ENCODE peak calls at places on chromosome 16, in four cellular contexts. J is mesendoderm, A is H9, O is IMR-90. T is an unnamed sample.

GRCh38 chr16:11614587-11615175 is 28.0 kb upstream of the LITAF start:
- DNase-seq in J (no peak), A (no peak), O (no peak), T (peak)

GRCh38 chr16:77974883-77975282 is 47.5 kb upstream of the CLEC3A start:
- DNase-seq in J (peak), A (peak), O (no peak), T (peak)

GRCh38 chr16:7227193-7227825 is 105.3 kb upstream of the RBFOX1 start:
- DNase-seq in J (peak), A (peak), O (no peak), T (peak)

GRCh38 chr16:67109407-67110135 is at the start of gene PHAF1:
- DNase-seq in J (peak), A (peak), O (peak), T (peak)

GRCh38 chr16:66026211-66026610 is 340.3 kb upstream of the CDH5 start:
- DNase-seq in J (peak), A (peak), O (no peak), T (no peak)

GRCh38 chr16:75789237-75789636 is 62.9 kb upstream of the CPHXL start:
- DNase-seq in J (peak), A (no peak), O (peak), T (peak)

GRCh38 chr16:88928405-88929375 is 48.3 kb downstream of the CBFA2T3 start:
- DNase-seq in J (no peak), A (no peak), O (no peak), T (no peak)

GRCh38 chr16:58855291-58855823 is 121.2 kb upstream of the GOT2 start:
- DNase-seq in J (no peak), A (no peak), O (no peak), T (no peak)

GRCh38 chr16:66562409-66562808 is 3.8 kb upstream of the CMTM1 start:
- DNase-seq in J (no peak), A (no peak), O (no peak), T (no peak)

GRCh38 chr16:57633383-57634064 is 5.1 kb downstream of the ADGRG1 start:
- DNase-seq in J (no peak), A (no peak), O (no peak), T (no peak)

GRCh38 chr16:63289834-63290460 is 1253.7 kb upstream of the CDH8 start:
- DNase-seq in J (peak), A (peak), O (no peak), T (peak)

GRCh38 chr16:26606381-26607150 is 460.2 kb upstream of the C16orf82 start:
- DNase-seq in J (peak), A (no peak), O (no peak), T (peak)

GRCh38 chr16:52069866-52070265 is 477.1 kb downstream of the TOX3 start:
- DNase-seq in J (peak), A (peak), O (peak), T (peak)

GRCh38 chr16:17345043-17345442 is 125.7 kb downstream of the XYLT1 start:
- DNase-seq in J (no peak), A (no peak), O (peak), T (peak)

GRCh38 chr16:1122031-1122765 is 26.2 kb upstream of the C1QTNF8 start:
- DNase-seq in J (no peak), A (no peak), O (no peak), T (no peak)

GRCh38 chr16:67963325-67964321 is 4.8 kb downstream of the SLC12A4 start:
- DNase-seq in J (peak), A (peak), O (no peak), T (peak)

GRCh38 chr16:8858994-8859912 is 9.6 kb downstream of the CARHSP1 start:
- DNase-seq in J (no peak), A (no peak), O (no peak), T (no peak)

GRCh38 chr16:49495151-49495566 is 121.6 kb downstream of the C16orf78 start:
- DNase-seq in J (no peak), A (no peak), O (no peak), T (no peak)

GRCh38 chr16:3642397-3643094 is 11.9 kb upstream of the DNASE1 start:
- DNase-seq in J (peak), A (no peak), O (no peak), T (peak)

GRCh38 chr16:3625911-3626732 is 14.7 kb upstream of the SLX4 start:
- DNase-seq in J (no peak), A (no peak), O (no peak), T (no peak)

GRCh38 chr16:78689031-78689430 is 589.6 kb downstream of the WWOX start:
- DNase-seq in J (no peak), A (no peak), O (peak), T (no peak)

GRCh38 chr16:80404847-80405246 is 135.9 kb upstream of the DYNLRB2 start:
- DNase-seq in J (no peak), A (no peak), O (no peak), T (peak)

GRCh38 chr16:66262253-66263167 is 104.0 kb upstream of the CDH5 start:
- DNase-seq in J (no peak), A (no peak), O (peak), T (no peak)

GRCh38 chr16:27245276-27246231 is 23.0 kb downstream of the NSMCE1 start:
- DNase-seq in J (no peak), A (peak), O (peak), T (peak)

GRCh38 chr16:69064789-69065313 is 40.6 kb upstream of the HAS3 start:
- DNase-seq in J (no peak), A (no peak), O (no peak), T (no peak)

GRCh38 chr16:2468725-2469398 is 2.2 kb upstream of the NTN3 start:
- DNase-seq in J (no peak), A (no peak), O (no peak), T (no peak)

GRCh38 chr16:62549875-62550274 is 513.6 kb upstream of the CDH8 start:
- DNase-seq in J (no peak), A (no peak), O (no peak), T (no peak)

GRCh38 chr16:73179671-73180370 is 131.9 kb upstream of the ZFHX3 start:
- DNase-seq in J (no peak), A (no peak), O (no peak), T (no peak)
- H3K9ac ChIP-seq in J (no peak), A (no peak), O (no peak), T (no peak)

GRCh38 chr16:87806608-87807546 is 41.1 kb upstream of the KLHDC4 start:
- DNase-seq in J (peak), A (peak), O (peak), T (peak)

GRCh38 chr16:87809150-87809902 is 43.5 kb upstream of the KLHDC4 start:
- DNase-seq in J (no peak), A (no peak), O (peak), T (no peak)

GRCh38 chr16:87808108-87808507 is 42.3 kb upstream of the KLHDC4 start:
- DNase-seq in J (peak), A (no peak), O (no peak), T (no peak)

GRCh38 chr16:87803385-87803784 is 37.6 kb upstream of the KLHDC4 start:
- DNase-seq in J (no peak), A (no peak), O (no peak), T (no peak)

DNA sequence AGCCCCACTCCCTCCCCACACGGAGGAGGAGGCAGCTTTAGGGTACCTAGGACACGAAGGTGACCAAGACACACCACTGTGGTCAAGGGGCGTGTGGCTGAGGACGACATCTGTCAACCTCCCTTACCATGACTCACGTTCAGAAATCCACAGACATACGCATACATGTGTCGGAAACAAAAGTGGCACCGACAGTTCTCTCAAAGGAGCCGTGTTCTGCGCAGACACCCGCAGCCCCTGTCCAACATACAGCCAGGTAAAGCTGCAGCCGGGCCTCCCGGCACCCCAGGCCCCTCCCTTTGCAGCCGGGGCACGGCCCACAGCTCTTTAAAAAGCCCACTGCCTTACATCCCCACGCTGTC is 40.4 kb upstream of the KLHDC4 start:
- DNase-seq in J (peak), A (no peak), O (peak), T (peak)
- H2BK120ac ChIP-seq in J (no peak), A (no peak), O (peak), T (no peak)

GRCh38 chr16:23835390-23836077 is at the start of gene PRKCB:
- DNase-seq in J (peak), A (peak), O (peak), T (peak)
- H3K9ac ChIP-seq in J (no peak), A (no peak), O (no peak), T (no peak)

GRCh38 chr16:86505185-86505898 is 5.0 kb upstream of the FOXF1 start:
- DNase-seq in J (no peak), A (peak), O (peak), T (no peak)
- H2BK120ac ChIP-seq in J (no peak), A (no peak), O (peak), T (no peak)

DNA sequence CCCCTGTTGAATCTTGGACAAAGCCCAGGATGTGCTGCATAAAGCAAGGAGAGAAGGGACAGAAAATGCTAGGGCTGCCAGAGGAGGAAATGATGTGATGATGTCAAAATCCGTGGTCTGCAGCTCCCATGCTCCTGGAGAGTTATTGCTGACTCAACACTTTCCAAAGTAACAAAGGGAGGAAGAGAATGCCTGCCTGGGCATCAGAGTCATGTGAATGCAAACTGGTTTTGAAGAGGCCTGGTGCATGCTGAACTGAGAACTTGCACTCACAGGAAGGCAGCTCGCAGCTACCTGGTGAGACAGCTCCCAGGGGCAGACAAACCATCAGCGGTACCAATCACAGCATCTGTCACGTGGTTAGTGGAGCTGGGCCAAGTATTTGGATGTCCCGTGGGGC is 2.8 kb downstream of the MARVELD3 start:
- DNase-seq in J (peak), A (no peak), O (no peak), T (no peak)
- H3K9ac ChIP-seq in J (no peak), A (no peak), O (no peak), T (no peak)

DNA sequence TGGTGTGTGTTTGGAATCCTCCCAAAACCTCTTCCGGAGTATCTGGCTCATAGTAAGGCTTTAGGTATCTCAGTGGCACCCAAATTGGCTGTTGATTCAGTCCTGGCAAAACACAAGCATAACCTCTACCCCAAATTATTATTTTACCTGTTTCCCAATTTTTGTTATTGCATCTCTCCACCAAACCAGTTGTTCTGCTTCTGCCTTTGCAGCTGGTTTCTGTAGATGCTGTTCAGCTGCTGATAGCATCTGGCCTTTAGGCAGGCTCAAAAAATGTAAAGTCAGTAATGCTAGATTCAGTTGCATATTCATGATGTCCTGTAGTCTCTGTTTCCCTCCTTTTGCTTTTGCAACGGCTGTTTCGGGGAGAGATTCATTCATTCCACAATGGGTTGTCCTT is 33.8 kb downstream of the ATF7IP2 start:
- DNase-seq in J (no peak), A (no peak), O (no peak), T (peak)
- H2BK120ac ChIP-seq in J (no peak), A (no peak), O (no peak), T (no peak)

GRCh38 chr16:53769185-53769584 is 65.2 kb downstream of the FTO start:
- DNase-seq in J (no peak), A (no peak), O (no peak), T (no peak)
- H3K9ac ChIP-seq in J (no peak), A (no peak), O (no peak), T (no peak)

DNA sequence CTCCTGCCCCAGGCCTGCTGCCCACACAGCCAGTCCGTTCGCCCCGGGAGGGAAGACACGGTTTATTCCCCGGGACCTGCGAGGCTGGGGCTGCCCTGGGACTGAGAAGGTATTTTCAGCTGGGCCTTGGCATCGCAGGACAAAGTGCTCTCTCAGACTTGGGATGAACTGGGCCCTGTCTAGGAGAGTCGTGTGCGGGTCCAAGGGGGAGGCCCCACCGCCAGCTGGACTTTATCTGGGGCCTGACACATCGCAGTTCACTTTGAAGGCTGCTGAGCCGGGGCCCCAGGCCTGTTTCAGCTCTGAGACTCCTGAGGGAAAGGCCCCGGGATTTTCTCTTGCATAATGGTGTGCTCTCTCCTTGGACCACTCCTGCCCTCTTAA is 6.8 kb downstream of the CRISPLD2 start:
- DNase-seq in J (no peak), A (no peak), O (peak), T (peak)
- H2BK120ac ChIP-seq in J (no peak), A (no peak), O (peak), T (peak)